ENCODE peak calls at places on chromosomes 1 and 21, in five cellular contexts. F, S, Q, W and M are unnamed samples.

GRCh38 chr1:212013672-212014071 is 21.7 kb downstream of the INTS7 start:
- DNase-seq in W (no peak), S (no peak), F (no peak), Q (no peak), M (no peak)

GRCh38 chr1:40696294-40696693 is 4.8 kb downstream of the NFYC start:
- DNase-seq in W (no peak), Q (no peak), F (no peak), S (no peak), M (no peak)

GRCh38 chr1:36384542-36385409 is 948 bp downstream of the STK40 start:
- DNase-seq in S (peak; percentile 61), W (peak; percentile 39), Q (peak; percentile 64), F (peak; percentile 67), M (peak; percentile 56)

GRCh38 chr21:25324666-25325065 is 282.6 kb downstream of the MRPL39 start:
- DNase-seq in S (no peak), W (no peak), F (no peak), Q (no peak), M (no peak)

GRCh38 chr1:87744056-87744455 is 415.4 kb downstream of the LMO4 start:
- DNase-seq in Q (no peak), F (no peak), W (no peak), S (no peak), M (no peak)

GRCh38 chr1:112676543-112676942 is 2.1 kb downstream of the MOV10 start:
- DNase-seq in W (no peak), F (no peak), Q (no peak), S (no peak), M (no peak)

GRCh38 chr1:53134961-53135734 is 7.3 kb downstream of the SLC1A7 start:
- DNase-seq in Q (no peak), F (no peak), S (no peak), W (peak; percentile 26), M (peak; percentile 66)

GRCh38 chr1:8970870-8971337 is 25.2 kb downstream of the CA6 start:
- DNase-seq in F (peak; percentile 73), S (no peak), Q (no peak), W (no peak), M (no peak)

GRCh38 chr1:43868741-43869067 is 64.9 kb upstream of the ARTN start:
- DNase-seq in S (no peak), F (no peak), W (no peak), Q (no peak), M (peak; percentile 53)

GRCh38 chr1:169941982-169942830 is 48.5 kb upstream of the SCYL3 start:
- DNase-seq in S (no peak), Q (no peak), F (no peak), W (no peak), M (no peak)

GRCh38 chr1:2322065-2322571 is 69.2 kb downstream of the MORN1 start:
- DNase-seq in Q (no peak), W (no peak), S (no peak), F (no peak), M (peak; percentile 87)